ENCODE peak calls at places on chromosomes 7 and 10, in five cellular contexts. Z is A549, P is HepG2, C is K562, A is GM12878. N is an unnamed sample.

GRCh38 chr7:41916450-41916927 is 213.6 kb upstream of the INHBA start:
- DNase-seq in A (no peak), Z (peak), P (no peak), C (no peak), N (no peak)

GRCh38 chr10:114372179-114372578 is 32.1 kb downstream of the AFAP1L2 start:
- DNase-seq in C (no peak), A (no peak), Z (no peak), P (no peak), N (no peak)

GRCh38 chr10:71739368-71739900 is 19.9 kb upstream of the C10orf105 start:
- DNase-seq in P (no peak), C (no peak), Z (no peak), A (no peak), N (no peak)

GRCh38 chr7:122403113-122403512 is 98.6 kb upstream of the FEZF1 start:
- DNase-seq in P (no peak), Z (no peak), A (no peak), C (no peak), N (no peak)

GRCh38 chr10:31604141-31604540 is 285.1 kb downstream of the ZEB1 start:
- DNase-seq in Z (no peak), C (no peak), A (no peak), P (no peak), N (peak)

GRCh38 chr10:66827353-66827752 is 98.5 kb upstream of the LRRTM3 start:
- DNase-seq in A (no peak), P (no peak), Z (no peak), C (no peak), N (no peak)

GRCh38 chr10:89555688-89556445 is 20.5 kb upstream of the SLC16A12 start:
- DNase-seq in P (no peak), A (no peak), Z (no peak), C (no peak), N (peak)

GRCh38 chr7:157373493-157373892 is 36.7 kb downstream of the DNAJB6 start:
- DNase-seq in Z (no peak), P (no peak), C (no peak), A (no peak), N (no peak)

GRCh38 chr10:77493851-77494788 is 143.5 kb downstream of the KCNMA1 start:
- DNase-seq in P (peak), A (no peak), C (no peak), Z (peak), N (peak)

GRCh38 chr7:104156842-104157277 is 51.0 kb downstream of the ORC5 start:
- DNase-seq in P (peak), A (no peak), C (no peak), Z (peak), N (peak)

GRCh38 chr7:16989883-16990413 is 108.2 kb upstream of the AGR3 start:
- DNase-seq in Z (peak), P (peak), C (no peak), A (no peak), N (no peak)

GRCh38 chr7:30436046-30436445 is 42.5 kb downstream of the NOD1 start:
- DNase-seq in C (no peak), Z (no peak), A (no peak), P (no peak), N (no peak)

GRCh38 chr7:125814030-125814535 is 884.5 kb upstream of the POT1 start:
- DNase-seq in Z (no peak), P (no peak), A (no peak), C (no peak), N (no peak)

GRCh38 chr10:124035928-124036558 is 57.4 kb downstream of the CHST15 start:
- DNase-seq in C (peak), P (peak), Z (no peak), A (peak), N (no peak)

GRCh38 chr7:77782383-77782782 is 15.9 kb downstream of the TMEM60 start:
- DNase-seq in A (no peak), Z (no peak), C (no peak), P (no peak), N (no peak)

GRCh38 chr10:89516149-89516832 is 19.1 kb downstream of the SLC16A12 start:
- DNase-seq in Z (no peak), P (no peak), A (no peak), C (no peak), N (peak)

GRCh38 chr10:129161184-129161583 is 305.9 kb upstream of the MGMT start:
- DNase-seq in Z (no peak), P (no peak), A (no peak), C (no peak), N (peak)

GRCh38 chr10:77919713-77920108 is 6.8 kb downstream of the DLG5 start:
- DNase-seq in Z (peak), A (no peak), P (peak), C (peak), N (no peak)

GRCh38 chr10:123945506-123945905 is 53.9 kb upstream of the CPXM2 start:
- DNase-seq in C (peak), Z (no peak), P (no peak), A (no peak), N (peak)

DNA sequence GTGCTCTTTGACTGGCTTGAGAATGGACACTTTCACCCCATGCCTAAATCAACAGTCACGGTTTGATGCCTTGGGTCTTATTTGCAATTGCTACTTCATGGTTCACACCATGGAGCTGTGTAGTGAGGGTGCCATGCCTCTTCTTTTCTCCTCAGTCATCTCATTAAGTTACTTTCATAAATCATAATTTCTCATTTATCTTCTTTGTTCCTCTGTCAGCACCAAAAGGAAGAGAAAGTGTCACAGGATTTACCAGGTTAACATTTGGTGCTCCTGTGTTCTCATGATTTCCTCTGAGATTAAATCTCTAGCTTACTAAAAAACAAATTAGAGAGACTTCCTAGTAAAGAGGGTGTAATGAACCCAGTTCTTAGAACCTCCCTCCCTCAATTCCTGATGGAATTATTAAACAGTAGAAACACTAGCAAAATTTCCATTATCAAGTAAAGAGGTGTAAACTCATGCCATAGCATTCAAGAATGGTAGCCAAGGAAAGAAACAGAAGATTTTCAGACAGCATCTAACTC is 75.7 kb downstream of the RAMP3 start:
- DNase-seq in A (no peak), Z (no peak), P (no peak), C (no peak), N (no peak)
- TF ChIP-seq JUNB in A (no peak), Z (no peak), P (no peak), C (no peak), N (no peak)

GRCh38 chr7:25615005-25615404 is 386.7 kb upstream of the NPVF start:
- DNase-seq in A (no peak), P (no peak), C (no peak), Z (no peak), N (no peak)
- H3K4me3 ChIP-seq in A (no peak), P (no peak), C (no peak), Z (no peak), N (no peak)

DNA sequence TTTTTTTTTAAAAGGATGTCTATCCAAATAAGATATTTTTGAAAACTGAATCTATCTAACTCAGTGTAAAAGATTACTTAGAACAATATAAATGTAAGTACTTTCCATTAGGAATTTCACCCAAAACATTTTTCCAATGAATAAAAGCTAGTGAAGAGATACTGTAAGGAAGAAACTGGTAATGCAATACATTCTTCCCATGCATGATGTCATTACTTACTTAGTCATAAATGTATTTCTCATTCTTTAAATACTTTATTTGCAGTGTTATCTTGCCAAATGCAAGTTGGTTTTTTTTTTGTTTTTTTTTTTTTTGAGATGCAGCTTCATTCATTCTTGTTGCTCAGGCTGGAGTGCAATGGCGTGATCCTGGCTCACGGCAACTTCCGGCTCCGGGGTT is 265.6 kb downstream of the PHF14 start:
- DNase-seq in Z (no peak), A (no peak), P (no peak), C (no peak), N (no peak)
- TF ChIP-seq JUNB in Z (no peak), A (no peak), P (no peak), C (no peak), N (no peak)

DNA sequence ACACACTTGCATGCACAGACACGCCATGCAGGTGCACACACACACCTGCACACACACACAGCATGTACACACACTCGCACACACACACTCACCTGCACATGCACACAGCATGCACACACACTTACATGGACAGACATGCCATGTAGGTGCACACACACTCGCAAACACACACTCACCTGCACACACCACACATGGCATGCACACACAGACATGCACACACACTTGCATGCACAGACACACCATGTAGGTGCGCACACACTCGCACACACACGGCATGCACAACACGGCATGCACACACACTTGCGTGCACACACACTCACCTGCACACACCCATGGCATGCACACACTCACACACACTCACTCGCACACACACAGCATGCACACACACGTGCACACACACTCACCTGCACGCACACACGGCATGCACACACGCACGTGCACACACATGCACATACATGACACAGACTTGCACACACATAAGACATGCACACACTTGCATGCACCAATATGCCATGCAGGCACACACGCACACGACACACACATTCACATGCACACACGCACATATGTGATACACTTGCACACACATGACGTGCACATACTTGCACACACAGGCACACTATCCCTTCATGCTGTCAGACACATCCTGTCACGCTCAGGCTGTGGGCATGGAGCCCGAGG is 56.8 kb downstream of the INSIG1 start:
- DNase-seq in C (no peak), P (no peak), A (no peak), Z (no peak), N (no peak)
- H3K4me3 ChIP-seq in C (no peak), P (no peak), A (no peak), Z (no peak), N (no peak)

GRCh38 chr7:33837356-33837851 is 67.9 kb upstream of the BMPER start:
- DNase-seq in Z (no peak), C (no peak), P (no peak), A (no peak), N (no peak)

GRCh38 chr7:33842141-33842540 is 63.2 kb upstream of the BMPER start:
- DNase-seq in A (no peak), C (no peak), Z (no peak), P (no peak), N (no peak)

GRCh38 chr7:33841031-33841430 is 64.3 kb upstream of the BMPER start:
- DNase-seq in C (no peak), A (no peak), Z (no peak), P (no peak), N (no peak)

GRCh38 chr7:33845991-33846509 is 59.3 kb upstream of the BMPER start:
- DNase-seq in P (no peak), A (no peak), Z (no peak), C (no peak), N (no peak)

GRCh38 chr7:33841658-33842057 is 63.7 kb upstream of the BMPER start:
- DNase-seq in C (no peak), A (no peak), P (no peak), Z (peak), N (no peak)
- TF ChIP-seq JUNB in C (no peak), A (no peak), P (no peak), Z (peak), N (no peak)

N was measured in GM23338.